ENCODE peak calls at places on chromosomes 1 and 21, in eight cellular contexts. T is cardiac fibroblast, A is HFFc6, R is GM12865, S is epithelial cell of esophagus, Q is mucosa of descending colon, I is GM20000, Y is AG09319. F is an unnamed sample.

GRCh38 chr1:19257178-19257914 is 5.7 kb downstream of the MRTO4 start:
- DNase-seq in T (peak), A (no peak), R (no peak), S (no peak), Q (no peak), I (no peak), Y (no peak), F (no peak)

GRCh38 chr21:17048974-17049373 is 463.9 kb upstream of the CXADR start:
- DNase-seq in T (no peak), A (no peak), R (no peak), S (no peak), Q (no peak), I (no peak), Y (no peak), F (no peak)

GRCh38 chr21:31733521-31734149 is 1.7 kb upstream of the SCAF4 start:
- DNase-seq in T (no peak), A (no peak), R (peak), S (no peak), Q (no peak), I (peak), Y (no peak), F (no peak)

GRCh38 chr21:25133939-25134338 is 473.3 kb downstream of the MRPL39 start:
- DNase-seq in T (peak), A (peak), R (no peak), S (no peak), Q (no peak), I (no peak), Y (no peak), F (no peak)

GRCh38 chr1:1344672-1345361 is 4.4 kb downstream of the DVL1 start:
- DNase-seq in T (peak), A (peak), R (no peak), S (peak), Q (no peak), I (no peak), Y (no peak), F (no peak)

GRCh38 chr1:110209715-110210603 is at the start of gene KCNC4:
- DNase-seq in T (peak), A (peak), R (peak), S (peak), Q (peak), I (peak), Y (peak), F (peak)

GRCh38 chr1:184300446-184300845 is 86.4 kb upstream of the C1orf21 start:
- DNase-seq in T (peak), A (peak), R (peak), S (peak), Q (no peak), I (no peak), Y (no peak), F (no peak)

GRCh38 chr1:6502000-6502891 is 10.8 kb upstream of the PLEKHG5 start:
- DNase-seq in T (peak), A (no peak), R (no peak), S (no peak), Q (peak), I (no peak), Y (no peak), F (no peak)

GRCh38 chr1:94805912-94806311 is 14.2 kb upstream of the SLC44A3 start:
- DNase-seq in T (peak), A (peak), R (peak), S (peak), Q (peak), I (peak), Y (no peak), F (peak)

GRCh38 chr1:94092210-94092613 is 28.7 kb downstream of the ABCA4 start:
- DNase-seq in T (peak), A (no peak), R (peak), S (no peak), Q (no peak), I (no peak), Y (no peak), F (no peak)

GRCh38 chr1:21175670-21176581 is 771 bp downstream of the EIF4G3 start:
- DNase-seq in T (no peak), A (no peak), R (peak), S (no peak), Q (peak), I (peak), Y (no peak), F (peak)

GRCh38 chr1:222167111-222167510 is 380.8 kb downstream of the HHIPL2 start:
- DNase-seq in T (peak), A (peak), R (peak), S (peak), Q (peak), I (peak), Y (peak), F (peak)

GRCh38 chr1:235160395-235160964 is 570 bp downstream of the RBM34 start:
- DNase-seq in T (peak), A (peak), R (peak), S (peak), Q (no peak), I (peak), Y (peak), F (peak)

GRCh38 chr1:235161685-235162327 is 756 bp upstream of the RBM34 start:
- DNase-seq in T (no peak), A (no peak), R (no peak), S (no peak), Q (no peak), I (no peak), Y (no peak), F (no peak)

GRCh38 chr1:235158680-235159079 is 2.4 kb downstream of the RBM34 start:
- DNase-seq in T (no peak), A (no peak), R (no peak), S (no peak), Q (no peak), I (no peak), Y (no peak), F (no peak)

GRCh38 chr1:235157150-235157549 is 3.9 kb downstream of the RBM34 start:
- DNase-seq in T (no peak), A (no peak), R (no peak), S (no peak), Q (no peak), I (no peak), Y (no peak), F (no peak)

GRCh38 chr1:235160965-235161684 is at the start of gene RBM34:
- DNase-seq in T (peak), A (peak), R (peak), S (peak), Q (peak), I (peak), Y (peak), F (peak)
- TF ChIP-seq CTCF in T (peak), A (no peak), R (no peak), S (peak), Q (no peak), I (no peak), Y (peak), F (no peak)

GRCh38 chr1:38326135-38326534 is 279.5 kb upstream of the POU3F1 start:
- DNase-seq in T (no peak), A (no peak), R (no peak), S (no peak), Q (no peak), I (no peak), Y (no peak), F (no peak)
- TF ChIP-seq CTCF in T (no peak), A (no peak), R (no peak), S (no peak), Q (no peak), I (no peak), Y (no peak), F (no peak)

GRCh38 chr1:204286323-204286714 is 72.5 kb upstream of the GOLT1A start:
- DNase-seq in T (no peak), A (no peak), R (no peak), S (no peak), Q (no peak), I (no peak), Y (no peak), F (no peak)

GRCh38 chr1:204287466-204287881 is 72.3 kb downstream of the PLEKHA6 start:
- DNase-seq in T (peak), A (no peak), R (no peak), S (no peak), Q (no peak), I (no peak), Y (no peak), F (no peak)

GRCh38 chr1:204285438-204286322 is 71.9 kb upstream of the GOLT1A start:
- DNase-seq in T (no peak), A (no peak), R (no peak), S (no peak), Q (no peak), I (no peak), Y (no peak), F (no peak)

GRCh38 chr1:204288061-204288588 is 71.6 kb downstream of the PLEKHA6 start:
- DNase-seq in T (peak), A (peak), R (no peak), S (peak), Q (peak), I (no peak), Y (no peak), F (no peak)

DNA sequence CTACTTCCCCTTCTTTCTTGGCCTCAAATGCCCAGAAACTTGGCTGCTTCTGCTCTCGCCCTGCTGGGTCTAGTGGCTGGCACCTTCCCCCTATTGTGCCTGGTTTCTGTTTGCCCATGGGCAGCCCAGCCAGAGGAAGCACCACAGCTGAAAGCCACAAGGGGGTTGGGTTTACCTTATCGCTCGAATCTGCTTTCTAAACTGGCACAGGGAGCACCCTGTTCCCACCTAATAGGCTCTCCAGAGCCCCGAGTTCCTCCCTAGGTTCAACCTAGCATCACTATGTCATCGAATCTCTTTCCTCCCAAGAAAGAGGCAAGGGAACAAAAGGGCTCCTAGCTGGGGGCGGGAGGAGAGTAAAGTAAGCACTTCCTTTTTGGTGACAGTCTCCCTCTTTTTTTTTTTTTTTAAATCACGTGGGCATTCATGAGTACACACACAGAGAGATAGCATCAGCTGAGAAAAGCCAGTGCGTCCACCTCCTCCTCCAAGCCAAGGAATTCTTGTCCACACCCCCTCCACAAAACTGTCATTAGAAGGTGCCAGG is 72.8 kb downstream of the PLEKHA6 start:
- DNase-seq in T (no peak), A (no peak), R (no peak), S (no peak), Q (peak), I (no peak), Y (no peak), F (no peak)
- TF ChIP-seq CTCF in T (no peak), A (no peak), R (no peak), S (peak), Q (no peak), I (no peak), Y (no peak), F (no peak)

DNA sequence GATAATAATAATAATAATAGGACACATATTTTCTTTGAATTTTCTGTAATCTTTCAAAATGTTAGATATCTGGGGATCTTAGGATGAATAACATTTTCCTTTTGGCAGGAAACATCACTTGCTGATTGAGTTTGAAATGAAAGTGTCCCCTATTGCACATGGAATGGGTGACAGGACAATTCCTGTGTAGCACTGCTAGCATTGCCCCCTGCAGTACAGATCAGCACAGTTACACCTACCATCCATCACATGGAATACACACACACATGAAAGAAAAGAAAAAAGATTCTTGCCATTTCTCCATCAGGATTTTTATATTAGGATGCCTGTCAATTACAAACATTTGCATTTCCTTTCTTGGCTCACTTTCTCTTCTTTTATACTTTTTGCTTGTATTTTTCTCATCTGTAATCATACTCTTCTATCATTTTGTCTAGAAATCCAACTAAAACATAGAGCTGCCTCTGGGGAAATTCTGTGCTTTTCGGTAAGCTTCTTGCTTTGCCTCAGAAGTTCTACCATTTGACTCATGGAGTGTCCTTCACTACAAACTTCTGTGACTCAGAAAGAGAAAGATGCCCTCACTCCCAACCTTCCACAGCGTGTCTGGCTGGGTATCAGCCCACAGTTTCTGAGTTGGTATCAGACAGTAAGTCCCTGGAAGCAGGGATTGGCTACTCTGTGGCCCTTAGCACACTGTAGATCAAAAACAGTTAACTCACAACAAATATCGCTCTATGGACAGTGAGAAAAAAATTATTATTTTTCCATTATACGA is 641.2 kb downstream of the PTPRC start:
- DNase-seq in T (peak), A (peak), R (peak), S (peak), Q (no peak), I (no peak), Y (no peak), F (peak)
- TF ChIP-seq CTCF in T (peak), A (peak), R (peak), S (no peak), Q (no peak), I (no peak), Y (no peak), F (no peak)

GRCh38 chr1:3353901-3354300 is 100.6 kb upstream of the ARHGEF16 start:
- DNase-seq in T (no peak), A (no peak), R (no peak), S (no peak), Q (peak), I (no peak), Y (no peak), F (no peak)
- TF ChIP-seq CTCF in T (no peak), A (no peak), R (no peak), S (no peak), Q (no peak), I (no peak), Y (no peak), F (no peak)

DNA sequence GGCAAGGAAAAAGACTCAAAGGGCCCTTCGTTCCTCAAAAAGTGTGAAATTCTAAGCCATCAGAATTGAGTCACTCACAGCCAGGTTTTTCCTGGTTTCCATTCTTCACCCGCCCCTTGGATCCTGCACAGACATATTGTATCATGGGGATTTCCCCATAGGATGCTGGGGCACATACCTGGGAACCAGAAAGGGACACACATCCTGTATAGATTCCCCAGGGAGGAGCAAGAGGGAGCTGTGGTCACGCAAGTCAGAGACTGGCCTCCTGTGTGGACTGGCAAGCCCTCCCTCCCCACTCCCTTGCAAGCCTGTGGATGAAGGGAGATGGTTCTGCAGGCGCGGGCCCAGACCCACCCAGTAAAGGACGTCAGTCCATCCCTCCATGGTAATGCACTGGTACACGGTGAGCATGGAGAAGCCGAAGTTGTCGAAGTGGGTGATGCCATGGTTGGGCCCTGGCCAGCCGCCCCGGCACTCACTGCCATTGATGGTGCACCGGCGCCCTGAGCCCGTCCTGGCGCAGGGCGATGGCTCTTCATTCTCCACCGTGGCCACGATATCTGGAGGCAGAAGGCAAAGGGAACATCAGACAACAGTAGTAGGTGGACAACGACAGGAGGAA is 23.2 kb downstream of the CACNA1S start:
- DNase-seq in T (no peak), A (no peak), R (no peak), S (peak), Q (no peak), I (no peak), Y (no peak), F (no peak)
- TF ChIP-seq CTCF in T (no peak), A (no peak), R (no peak), S (peak), Q (no peak), I (no peak), Y (no peak), F (no peak)

GRCh38 chr1:203954788-203955552 is 93.6 kb downstream of the SNRPE start:
- DNase-seq in T (no peak), A (no peak), R (no peak), S (no peak), Q (no peak), I (no peak), Y (no peak), F (no peak)
- TF ChIP-seq CTCF in T (no peak), A (no peak), R (no peak), S (no peak), Q (no peak), I (no peak), Y (no peak), F (no peak)

GRCh38 chr1:152162826-152163463 is 3.9 kb upstream of the RPTN start:
- DNase-seq in T (peak), A (peak), R (no peak), S (peak), Q (no peak), I (no peak), Y (peak), F (no peak)
- TF ChIP-seq CTCF in T (peak), A (peak), R (no peak), S (peak), Q (no peak), I (no peak), Y (no peak), F (no peak)

DNA sequence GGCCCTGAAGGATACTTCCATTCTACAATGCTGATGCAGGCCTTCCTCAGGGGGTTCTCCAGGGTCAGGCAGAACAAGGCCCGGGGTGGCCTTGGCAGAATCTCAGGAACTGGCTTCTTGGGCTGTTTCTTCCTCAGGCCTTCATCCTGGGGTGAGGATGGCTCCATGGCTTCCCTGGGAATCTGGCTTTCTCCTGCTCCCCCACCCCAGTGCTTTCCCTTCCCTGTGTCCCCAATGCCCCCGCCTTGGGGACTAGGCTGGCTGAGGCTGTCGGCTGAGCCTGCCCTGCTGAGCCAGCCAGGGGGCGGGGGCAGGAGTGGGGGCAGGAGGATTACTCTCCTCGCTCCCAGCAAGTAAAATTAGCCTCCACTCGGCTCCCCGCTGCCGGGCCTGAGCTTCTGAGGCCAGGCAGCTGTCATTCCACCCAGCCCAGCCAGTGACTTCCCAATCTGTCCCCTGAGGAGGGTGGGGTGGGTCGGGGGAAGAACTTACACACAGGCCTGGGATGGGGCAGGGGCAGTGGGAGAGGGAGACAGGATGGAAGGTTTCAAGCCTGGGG is at the start of gene CACNA1S:
- DNase-seq in T (no peak), A (no peak), R (no peak), S (no peak), Q (no peak), I (no peak), Y (no peak), F (no peak)
- TF ChIP-seq CTCF in T (no peak), A (no peak), R (no peak), S (no peak), Q (no peak), I (no peak), Y (no peak), F (no peak)

DNA sequence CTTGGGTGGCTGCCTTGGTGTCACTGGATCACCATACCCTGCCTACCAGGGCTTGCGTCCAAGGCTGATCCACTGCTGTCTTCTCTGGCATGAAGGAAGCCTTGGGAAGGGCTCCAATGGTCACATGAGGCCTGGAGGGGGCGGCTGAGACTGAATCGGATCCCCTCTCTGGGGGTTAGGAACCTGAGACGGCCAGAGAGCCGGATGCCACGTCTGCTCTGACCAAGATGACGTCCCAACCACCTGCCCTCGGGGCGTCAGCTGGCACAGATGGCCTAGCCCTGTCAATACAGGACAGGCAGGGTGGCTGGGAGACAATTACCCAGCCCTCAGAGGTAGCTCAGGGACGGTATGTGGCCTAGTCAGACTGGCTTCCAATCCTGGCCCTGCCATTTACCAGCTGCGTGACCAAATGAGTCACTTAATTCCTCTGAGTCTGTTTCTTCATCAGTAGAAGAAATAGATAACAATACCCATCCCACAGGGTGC is 5.4 kb downstream of the TRIM62 start:
- DNase-seq in T (peak), A (peak), R (no peak), S (peak), Q (no peak), I (no peak), Y (no peak), F (no peak)
- TF ChIP-seq CTCF in T (no peak), A (no peak), R (no peak), S (no peak), Q (no peak), I (no peak), Y (no peak), F (no peak)

F was measured in GM13976.